ENCODE peak calls at places on chromosomes 2 and 18, in ten cellular contexts. K, C, Y, E, A, H, R, F, V and L are unnamed samples.
A peak's percentile ranks its signal among the peaks of the same experiment; 100 is the strongest.

GRCh38 chr2:55550368-55551102 is 31.0 kb downstream of the CFAP36 start:
- DNase-seq in R (peak; percentile 64), C (peak; percentile 7), K (peak; percentile 89), Y (no peak), A (no peak), F (no peak), H (peak; percentile 90), V (no peak), E (peak; percentile 44), L (peak; percentile 69)

GRCh38 chr2:10404324-10405143 is 43.6 kb downstream of the ODC1 start:
- DNase-seq in C (peak; percentile 47), R (no peak), K (no peak), A (peak; percentile 88), E (no peak), V (no peak), H (peak; percentile 66), F (peak; percentile 25), Y (no peak), L (no peak)

GRCh38 chr2:30548386-30548785 is 101.3 kb downstream of the LCLAT1 start:
- DNase-seq in K (no peak), C (no peak), F (no peak), V (no peak), R (no peak), H (no peak), A (no peak), E (no peak), Y (no peak), L (no peak)

GRCh38 chr2:226031078-226031937 is 631.8 kb downstream of the NYAP2 start:
- DNase-seq in R (peak; percentile 76), H (peak; percentile 73), Y (peak; percentile 63), A (peak; percentile 86), V (peak; percentile 50), F (peak; percentile 93), K (peak; percentile 69), E (peak; percentile 37), C (peak; percentile 95), L (peak; percentile 78)

GRCh38 chr18:66495844-66496243 is 108.0 kb downstream of the CDH19 start:
- DNase-seq in V (no peak), C (peak; percentile 91), F (peak; percentile 87), E (no peak), R (peak; percentile 2), A (no peak), Y (no peak), K (no peak), H (no peak), L (peak; percentile 60)

GRCh38 chr2:8578335-8579244 is 103.3 kb upstream of the ID2 start:
- DNase-seq in A (peak; percentile 78), F (no peak), H (peak; percentile 23), Y (no peak), E (no peak), R (no peak), V (no peak), K (peak; percentile 44), C (no peak), L (no peak)

GRCh38 chr2:127508621-127509034 is 17.7 kb downstream of the IWS1 start:
- DNase-seq in V (peak; percentile 38), E (peak; percentile 97), Y (no peak), A (peak; percentile 93), F (no peak), C (peak; percentile 37), R (peak; percentile 95), H (peak; percentile 100), K (peak; percentile 99), L (peak; percentile 96)

GRCh38 chr2:202185156-202185555 is 53.2 kb downstream of the SUMO1 start:
- DNase-seq in F (no peak), C (no peak), Y (no peak), A (no peak), E (no peak), H (no peak), K (no peak), R (no peak), V (no peak), L (no peak)

GRCh38 chr2:6958616-6959235 is 41.5 kb downstream of the RNF144A start:
- DNase-seq in F (no peak), E (no peak), R (no peak), C (no peak), V (no peak), A (peak; percentile 72), Y (no peak), K (no peak), H (peak; percentile 39), L (no peak)

GRCh38 chr2:232420463-232421188 is 14.0 kb downstream of the ALPG start:
- DNase-seq in R (no peak), K (no peak), V (no peak), H (peak; percentile 42), F (peak; percentile 85), Y (no peak), C (peak; percentile 81), A (no peak), E (no peak), L (peak; percentile 7)

GRCh38 chr18:78623142-78623541 is 356.5 kb upstream of the SALL3 start:
- DNase-seq in C (no peak), R (no peak), H (no peak), V (no peak), A (no peak), F (no peak), E (no peak), K (no peak), Y (no peak), L (no peak)

GRCh38 chr2:9777081-9777480 is 66.2 kb upstream of the TAF1B start:
- DNase-seq in C (no peak), A (no peak), E (no peak), R (no peak), F (no peak), K (no peak), V (no peak), H (no peak), Y (no peak), L (no peak)

GRCh38 chr2:1751768-1752725 is 7.7 kb upstream of the PXDN start:
- DNase-seq in F (no peak), Y (peak; percentile 23), C (peak; percentile 68), V (no peak), H (no peak), K (no peak), R (no peak), E (no peak), A (no peak), L (no peak)

GRCh38 chr2:25512707-25513106 is 160.7 kb downstream of the DTNB start:
- DNase-seq in C (no peak), A (no peak), V (no peak), K (no peak), E (no peak), H (no peak), Y (no peak), F (no peak), R (no peak), L (no peak)

GRCh38 chr18:50631831-50632285 is 72.0 kb downstream of the MAPK4 start:
- DNase-seq in K (no peak), E (no peak), F (no peak), H (no peak), Y (no peak), A (no peak), C (no peak), V (no peak), R (no peak), L (no peak)

GRCh38 chr2:20483496-20483895 is 36.6 kb downstream of the RHOB start:
- DNase-seq in C (no peak), Y (no peak), K (no peak), F (no peak), V (peak; percentile 76), H (no peak), A (no peak), E (no peak), R (no peak), L (no peak)

GRCh38 chr18:58780045-58780444 is 84.6 kb upstream of the ZNF532 start:
- DNase-seq in C (no peak), Y (no peak), E (no peak), K (no peak), H (no peak), V (no peak), A (no peak), F (no peak), R (no peak), L (no peak)

GRCh38 chr2:242011991-242012764 is 142.6 kb downstream of the RTP5 start:
- DNase-seq in C (no peak), R (no peak), V (no peak), A (no peak), E (no peak), F (no peak), H (no peak), Y (no peak), K (no peak), L (no peak)

GRCh38 chr18:778194-779007 is 33.6 kb downstream of the YES1 start:
- DNase-seq in F (no peak), C (no peak), V (no peak), Y (no peak), A (no peak), K (peak; percentile 16), H (no peak), R (no peak), E (no peak), L (peak; percentile 11)

GRCh38 chr2:241234962-241235361 is 46.5 kb downstream of the ANO7 start:
- DNase-seq in K (no peak), R (no peak), F (no peak), H (no peak), E (no peak), V (no peak), Y (no peak), A (no peak), C (no peak), L (no peak)

GRCh38 chr2:201758229-201758628 is 22.5 kb downstream of the ALS2 start:
- DNase-seq in H (no peak), F (no peak), R (no peak), V (no peak), K (no peak), C (peak; percentile 25), Y (no peak), E (no peak), A (no peak), L (no peak)

GRCh38 chr2:128511731-128512663 is 193.3 kb upstream of the HS6ST1 start:
- DNase-seq in V (no peak), H (no peak), C (peak; percentile 63), A (no peak), Y (no peak), K (no peak), F (no peak), R (no peak), E (no peak), L (no peak)

GRCh38 chr2:122236152-122236892 is 480.9 kb downstream of the TSN start:
- DNase-seq in F (no peak), V (no peak), K (no peak), E (no peak), A (no peak), H (peak; percentile 91), Y (no peak), C (no peak), R (no peak), L (peak; percentile 91)

GRCh38 chr18:9417081-9417841 is 58.1 kb upstream of the RALBP1 start:
- DNase-seq in R (peak; percentile 54), C (peak; percentile 83), A (peak; percentile 84), Y (no peak), E (no peak), F (peak; percentile 49), H (peak; percentile 63), K (peak; percentile 56), V (peak; percentile 28), L (peak; percentile 84)

GRCh38 chr2:105468655-105469042 is 69.8 kb upstream of the FHL2 start:
- DNase-seq in R (no peak), V (no peak), C (no peak), K (no peak), H (peak; percentile 30), A (no peak), E (no peak), Y (no peak), F (no peak), L (no peak)